ENCODE peak calls at places on chromosome 11, in six cellular contexts. O is activated B cell treated with CpG ODN at 0.5 μM for 24 hours, L is AG09309, G is GM12878, U is stomach, I is natural killer cell. Q is an unnamed sample.

GRCh38 chr11:80473562-80473961 is 1032.7 kb upstream of the TENM4 start:
- DNase-seq in U (no peak), I (no peak), G (peak), O (no peak), L (no peak), Q (no peak)

GRCh38 chr11:80146231-80146630 is 705.4 kb upstream of the TENM4 start:
- DNase-seq in L (no peak), I (no peak), G (no peak), O (no peak), U (no peak), Q (no peak)

GRCh38 chr11:46564459-46564858 is 29.4 kb downstream of the AMBRA1 start:
- DNase-seq in U (no peak), L (no peak), G (no peak), O (no peak), I (no peak), Q (no peak)

GRCh38 chr11:33723238-33723881 is 12.9 kb downstream of the CD59 start:
- DNase-seq in I (no peak), O (no peak), L (peak), U (no peak), G (no peak), Q (no peak)

GRCh38 chr11:97389270-97389669 is 999.5 kb downstream of the JRKL start:
- DNase-seq in G (no peak), O (no peak), L (no peak), I (no peak), U (no peak), Q (no peak)

GRCh38 chr11:59899532-59899931 is 20.9 kb downstream of the OOSP3 start:
- DNase-seq in O (no peak), U (no peak), L (no peak), G (no peak), I (no peak), Q (no peak)

GRCh38 chr11:72712168-72712721 is 38.0 kb upstream of the PDE2A start:
- DNase-seq in L (no peak), O (no peak), G (no peak), I (peak), U (no peak), Q (no peak)

GRCh38 chr11:130068546-130068985 is 1.1 kb upstream of the APLP2 start:
- DNase-seq in L (no peak), I (no peak), U (no peak), O (no peak), G (no peak), Q (no peak)

GRCh38 chr11:118180300-118180703 is 3.9 kb upstream of the SCN2B start:
- DNase-seq in G (no peak), I (no peak), L (no peak), U (no peak), O (no peak), Q (no peak)

GRCh38 chr11:2929880-2930704 is 872 bp upstream of the PHLDA2 start:
- DNase-seq in O (no peak), G (peak), U (peak), I (no peak), L (no peak), Q (peak)

GRCh38 chr11:127651175-127651887 is 650.8 kb upstream of the KIRREL3 start:
- DNase-seq in U (no peak), O (no peak), G (no peak), I (no peak), L (no peak), Q (no peak)

GRCh38 chr11:133966924-133967598 is 10.3 kb upstream of the IGSF9B start:
- DNase-seq in U (peak), L (no peak), I (no peak), O (no peak), G (no peak), Q (no peak)
- TF ChIP-seq CTCF in U (no peak), L (peak), I (no peak), O (no peak), G (peak), Q (peak)

GRCh38 chr11:125257185-125257584 is 92.6 kb downstream of the PKNOX2 start:
- DNase-seq in U (no peak), O (no peak), L (no peak), G (no peak), I (no peak), Q (no peak)
- TF ChIP-seq CTCF in U (no peak), O (no peak), L (peak), G (no peak), I (no peak), Q (peak)

GRCh38 chr11:65090628-65091027 is 5.4 kb upstream of the VPS51 start:
- DNase-seq in I (no peak), U (no peak), O (no peak), G (no peak), L (no peak), Q (no peak)

GRCh38 chr11:65100674-65101350 is 4.8 kb downstream of the VPS51 start:
- DNase-seq in U (no peak), L (no peak), G (no peak), I (no peak), O (no peak), Q (no peak)

GRCh38 chr11:65095427-65095826 is 587 bp upstream of the VPS51 start:
- DNase-seq in O (no peak), I (no peak), G (no peak), U (no peak), L (no peak), Q (no peak)

GRCh38 chr11:65096926-65097325 is 912 bp downstream of the VPS51 start:
- DNase-seq in O (no peak), U (no peak), G (no peak), I (no peak), L (no peak), Q (no peak)

GRCh38 chr11:65095974-65096806 is at the start of gene VPS51:
- DNase-seq in G (peak), O (peak), L (peak), U (peak), I (peak), Q (no peak)
- TF ChIP-seq CTCF in G (no peak), O (no peak), L (no peak), U (no peak), I (no peak), Q (no peak)

GRCh38 chr11:44565008-44565745 is at the start of gene CD82:
- DNase-seq in O (peak), I (peak), U (peak), G (peak), L (peak), Q (peak)
- TF ChIP-seq CTCF in O (no peak), I (no peak), U (no peak), G (peak), L (no peak), Q (peak)

GRCh38 chr11:92550411-92550810 is 325.8 kb downstream of the FAT3 start:
- DNase-seq in L (no peak), U (peak), O (no peak), I (no peak), G (no peak), Q (no peak)

GRCh38 chr11:92554662-92555061 is 330.0 kb downstream of the FAT3 start:
- DNase-seq in I (no peak), L (no peak), G (no peak), U (no peak), O (no peak), Q (no peak)

GRCh38 chr11:92556435-92556834 is 331.8 kb downstream of the FAT3 start:
- DNase-seq in G (no peak), I (no peak), U (no peak), O (no peak), L (no peak), Q (no peak)

GRCh38 chr11:92550871-92551270 is 326.3 kb downstream of the FAT3 start:
- DNase-seq in G (no peak), O (no peak), U (no peak), L (no peak), I (no peak), Q (no peak)

GRCh38 chr11:92552942-92553341 is 328.3 kb downstream of the FAT3 start:
- DNase-seq in O (no peak), L (no peak), G (no peak), U (no peak), I (no peak), Q (no peak)
- TF ChIP-seq CTCF in O (no peak), L (peak), G (no peak), U (peak), I (no peak), Q (peak)

GRCh38 chr11:69640260-69640994 is 529 bp upstream of the CCND1 start:
- DNase-seq in U (peak), L (no peak), I (no peak), G (no peak), O (no peak), Q (peak)

GRCh38 chr11:69641681-69642548 is 959 bp downstream of the CCND1 start:
- DNase-seq in G (no peak), O (no peak), I (no peak), L (no peak), U (no peak), Q (peak)

GRCh38 chr11:69639843-69640242 is 1.1 kb upstream of the CCND1 start:
- DNase-seq in O (no peak), L (no peak), G (no peak), U (no peak), I (no peak), Q (no peak)

GRCh38 chr11:69642549-69642912 is 1.6 kb downstream of the CCND1 start:
- DNase-seq in L (no peak), I (peak), U (peak), G (no peak), O (peak), Q (no peak)

GRCh38 chr11:69640995-69641581 is at the start of gene CCND1:
- DNase-seq in I (no peak), G (no peak), U (peak), L (peak), O (no peak), Q (peak)
- TF ChIP-seq CTCF in I (no peak), G (peak), U (no peak), L (peak), O (no peak), Q (peak)

GRCh38 chr11:67372232-67372992 is 986 bp downstream of the CLCF1 start:
- DNase-seq in G (no peak), L (no peak), I (no peak), U (no peak), O (no peak), Q (no peak)
- TF ChIP-seq CTCF in G (no peak), L (no peak), I (no peak), U (no peak), O (no peak), Q (no peak)

Q was measured in chondrocyte.